ENCODE peak calls at places on chromosomes 16 and 17, in four cellular contexts. V is PC-9, N is thyroid gland, P is HL-60. K is an unnamed sample.

GRCh38 chr16:20385844-20386832 is 18.4 kb downstream of the PDILT start:
- DNase-seq in P (peak), N (peak), V (peak), K (peak)

GRCh38 chr16:1839554-1839953 is 12.5 kb downstream of the FAHD1 start:
- DNase-seq in P (peak), V (no peak), N (no peak), K (no peak)

GRCh38 chr17:78817123-78817522 is 23.5 kb downstream of the USP36 start:
- DNase-seq in V (no peak), N (no peak), P (no peak), K (no peak)

GRCh38 chr17:11899494-11899893 is 97.8 kb downstream of the ZNF18 start:
- DNase-seq in N (no peak), V (no peak), P (no peak), K (no peak)

GRCh38 chr16:85846461-85846860 is 47.0 kb downstream of the COX4I1 start:
- DNase-seq in V (no peak), N (no peak), P (no peak), K (no peak)

GRCh38 chr17:2782030-2782429 is 14.2 kb upstream of the RAP1GAP2 start:
- DNase-seq in V (no peak), N (no peak), P (no peak), K (no peak)

GRCh38 chr17:42459983-42460300 is 1.3 kb downstream of the ATP6V0A1 start:
- DNase-seq in V (peak), P (no peak), N (no peak), K (no peak)

GRCh38 chr17:61409301-61410099 is 9.9 kb downstream of the TBX2 start:
- DNase-seq in P (no peak), N (peak), V (peak), K (peak)

GRCh38 chr16:47034455-47034854 is 61.0 kb upstream of the DNAJA2 start:
- DNase-seq in V (no peak), P (no peak), N (no peak), K (no peak)

GRCh38 chr16:47035436-47035835 is 62.0 kb upstream of the DNAJA2 start:
- DNase-seq in N (no peak), P (no peak), V (no peak), K (no peak)

GRCh38 chr16:47037746-47038458 is 64.4 kb upstream of the DNAJA2 start:
- DNase-seq in P (peak), V (peak), N (peak), K (peak)

GRCh38 chr16:47037396-47037745 is 63.9 kb upstream of the DNAJA2 start:
- DNase-seq in P (no peak), N (peak), V (no peak), K (peak)

DNA sequence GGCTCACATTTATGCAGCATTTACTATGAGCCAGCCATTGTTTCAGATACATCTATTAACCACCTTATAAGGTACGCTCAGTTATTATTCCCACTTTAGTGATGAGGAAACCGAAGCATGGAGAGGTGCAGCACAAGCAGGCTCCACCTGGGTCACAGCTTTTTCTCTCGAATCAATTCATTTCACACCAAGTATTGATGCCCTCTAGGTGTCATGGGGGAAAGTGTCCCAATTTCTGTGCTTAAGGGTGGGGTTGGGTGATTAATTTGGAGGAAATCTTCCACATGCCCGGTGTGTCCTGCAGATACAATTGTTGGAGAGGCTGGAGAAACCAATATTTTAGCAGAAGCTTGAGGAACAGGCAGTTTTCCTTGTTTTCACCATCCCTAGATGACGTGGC is 62.7 kb upstream of the DNAJA2 start:
- DNase-seq in N (no peak), P (no peak), V (no peak), K (no peak)
- TF ChIP-seq CTCF in N (no peak), P (no peak), V (no peak), K (no peak)

DNA sequence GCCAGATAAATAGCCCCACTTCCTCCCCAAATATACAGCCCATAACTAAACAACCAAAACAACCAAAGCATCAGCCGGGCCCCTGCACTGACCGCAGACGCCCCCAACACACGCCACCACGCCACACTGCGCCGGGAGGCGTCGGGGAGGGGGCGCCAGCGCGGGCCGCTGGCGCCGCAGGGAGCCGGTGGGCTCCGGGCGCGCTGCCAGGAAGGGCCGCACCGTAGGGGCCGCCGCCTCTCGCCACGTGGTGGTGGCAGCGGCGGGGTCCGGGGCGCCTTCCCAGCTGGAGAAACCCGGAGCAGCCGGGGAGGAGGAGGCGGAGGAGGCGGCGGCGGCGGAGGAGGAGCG is 319 bp upstream of the TBKBP1 start:
- DNase-seq in P (peak), V (no peak), N (no peak), K (no peak)
- TF ChIP-seq CTCF in P (no peak), V (no peak), N (no peak), K (no peak)

DNA sequence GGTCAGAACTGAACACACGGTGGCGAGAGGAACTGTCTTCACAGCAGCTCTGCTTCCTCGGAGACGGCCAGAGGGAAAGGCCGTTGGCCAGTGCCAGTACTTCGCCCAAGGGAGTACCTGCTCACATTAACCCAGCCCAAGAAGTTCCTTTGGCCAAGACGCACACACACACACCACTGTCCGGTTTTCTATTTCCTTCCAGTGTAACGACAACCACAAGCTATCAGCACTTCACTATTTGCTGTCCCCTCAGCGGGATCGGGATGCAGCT is 735 bp upstream of the GGNBP2 start:
- DNase-seq in V (peak), P (no peak), N (peak), K (no peak)
- TF ChIP-seq CTCF in V (no peak), P (no peak), N (no peak), K (no peak)

GRCh38 chr16:71896688-71897368 is 1.5 kb downstream of the IST1 start:
- DNase-seq in V (no peak), N (no peak), P (no peak), K (no peak)

GRCh38 chr16:71893888-71894228 is 1.5 kb upstream of the IST1 start:
- DNase-seq in N (no peak), P (no peak), V (no peak), K (no peak)

GRCh38 chr16:71895679-71896385 is 501 bp downstream of the IST1 start:
- DNase-seq in P (peak), V (no peak), N (peak), K (peak)

GRCh38 chr16:71894921-71895678 is at the start of gene IST1:
- DNase-seq in V (peak), P (peak), N (peak), K (peak)

DNA sequence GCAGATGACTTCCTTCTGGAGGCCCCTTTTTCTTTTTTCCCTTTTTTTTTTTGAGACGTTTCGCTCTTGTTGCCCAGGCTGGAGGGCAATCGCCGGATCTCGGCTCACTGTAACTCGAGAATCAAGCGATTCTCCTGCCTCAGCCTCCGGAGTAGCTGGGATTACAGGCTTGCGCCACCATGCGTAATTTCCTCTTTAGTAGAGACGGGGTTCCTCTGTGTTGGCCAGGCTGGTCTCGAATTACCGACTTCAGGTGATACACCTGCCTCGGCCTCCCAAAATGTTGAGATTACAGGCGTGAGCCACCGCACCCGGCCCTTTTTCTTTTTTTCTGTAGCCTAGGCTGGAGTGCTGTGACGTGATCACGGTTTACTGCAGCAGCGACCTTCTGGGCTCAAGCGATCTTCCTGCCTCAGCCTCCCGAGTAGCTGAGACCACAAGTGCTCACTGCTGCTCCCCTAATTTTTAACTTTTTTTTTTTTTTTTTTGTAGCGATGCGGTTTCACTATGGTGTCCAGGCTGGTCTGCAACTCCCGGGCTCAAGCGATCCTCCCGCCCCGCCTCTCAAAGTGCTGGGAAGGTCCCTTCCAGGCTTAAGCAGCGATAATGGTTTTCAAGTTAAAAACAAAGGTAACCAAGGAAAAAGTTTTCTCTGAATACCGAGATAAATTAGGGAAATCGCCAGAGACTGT is 956 bp upstream of the IST1 start:
- DNase-seq in P (no peak), N (peak), V (peak), K (peak)
- TF ChIP-seq CTCF in P (no peak), N (no peak), V (peak), K (no peak)

GRCh38 chr16:16021988-16022682 is 72.7 kb downstream of the ABCC1 start:
- DNase-seq in N (peak), V (peak), P (no peak), K (peak)
- TF ChIP-seq CTCF in N (no peak), V (no peak), P (no peak), K (no peak)

GRCh38 chr17:4068918-4069317 is 73.9 kb downstream of the ZZEF1 start:
- DNase-seq in N (no peak), P (no peak), V (no peak), K (no peak)
- TF ChIP-seq CTCF in N (no peak), P (no peak), V (no peak), K (no peak)

GRCh38 chr17:7250655-7251329 is 742 bp downstream of the CTDNEP1 start:
- DNase-seq in N (no peak), V (no peak), P (no peak), K (no peak)

GRCh38 chr17:7254511-7254910 is 2.5 kb downstream of the ELP5 start:
- DNase-seq in N (no peak), P (no peak), V (no peak), K (no peak)

GRCh38 chr17:7253082-7253481 is 1.1 kb downstream of the ELP5 start:
- DNase-seq in P (no peak), N (no peak), V (no peak), K (no peak)

GRCh38 chr17:7251330-7252175 is at the start of gene CTDNEP1:
- DNase-seq in V (peak), P (peak), N (peak), K (peak)

GRCh38 chr17:7252176-7253043 is at the start of gene ELP5:
- DNase-seq in P (peak), V (peak), N (peak), K (peak)
- TF ChIP-seq CTCF in P (no peak), V (peak), N (peak), K (no peak)

DNA sequence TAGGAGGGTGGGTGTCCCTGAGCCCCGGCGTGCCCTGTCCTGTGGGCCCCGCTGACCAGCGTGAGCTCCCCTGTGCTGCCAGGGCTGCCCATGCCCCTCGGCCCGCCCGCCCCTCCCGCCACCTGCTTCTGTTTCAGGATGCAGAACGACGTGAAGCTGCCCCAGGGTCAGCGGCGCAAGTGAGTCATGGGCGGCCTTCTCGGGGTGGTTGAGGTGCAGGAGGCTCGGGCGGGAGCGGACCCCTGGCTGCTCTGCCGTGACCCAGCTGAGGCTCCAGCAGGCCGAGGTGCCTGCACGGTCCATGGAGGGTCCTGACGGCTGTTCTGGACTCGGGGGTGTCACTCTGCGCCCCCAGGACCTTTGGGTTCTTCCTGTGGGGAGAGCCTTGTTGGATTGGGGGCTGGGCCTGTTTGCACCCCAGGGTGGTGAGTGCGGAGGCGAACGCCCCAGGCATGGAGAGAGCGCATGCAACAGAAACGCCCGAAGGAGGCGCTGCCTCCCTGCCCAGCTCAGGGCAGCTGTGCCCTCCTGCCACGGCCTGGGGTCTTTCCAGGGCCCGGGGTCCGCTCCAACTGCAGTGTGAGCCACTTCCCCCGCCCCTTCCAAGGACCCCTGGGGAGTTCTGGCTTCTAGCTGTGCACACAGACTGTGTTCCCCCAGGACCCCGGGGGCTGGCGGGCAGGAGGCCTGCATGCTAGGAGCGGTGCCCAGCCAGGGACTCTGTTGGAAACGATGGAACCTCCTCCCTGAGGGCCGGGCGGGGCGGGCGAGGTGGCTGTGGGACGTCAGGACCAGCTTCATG is 4.0 kb downstream of the SLC25A10 start:
- DNase-seq in V (no peak), N (no peak), P (no peak), K (no peak)
- TF ChIP-seq CTCF in V (no peak), N (no peak), P (no peak), K (no peak)

K was measured in Calu3.